ENCODE peak calls at places on chromosomes 12 and 14, in seven cellular contexts. J is GM12878, Y is K562, M is SK-N-SH, N is HCT116, S is HepG2, Z is H1. A is an unnamed sample.

GRCh38 chr12:45049912-45050318 is 984 bp downstream of the DBX2 start:
- DNase-seq in N (no peak), S (no peak), M (no peak), Z (no peak), J (no peak), Y (no peak), A (no peak)

GRCh38 chr12:123807670-123808069 is 45.6 kb downstream of the DNAH10 start:
- DNase-seq in M (peak), J (no peak), Y (no peak), S (no peak), N (no peak), Z (no peak), A (no peak)

GRCh38 chr12:97075583-97076268 is 168.7 kb downstream of the NEDD1 start:
- DNase-seq in Z (no peak), Y (no peak), N (no peak), S (no peak), M (no peak), J (no peak), A (peak)

GRCh38 chr12:12992418-12993175 is 7.5 kb downstream of the HEBP1 start:
- DNase-seq in J (no peak), S (peak), N (no peak), M (no peak), Z (no peak), Y (no peak), A (no peak)

GRCh38 chr12:109288571-109288970 is 20.5 kb downstream of the FOXN4 start:
- DNase-seq in J (no peak), S (no peak), Z (no peak), Y (no peak), N (peak), M (no peak), A (peak)

GRCh38 chr14:24407608-24408325 is 9.0 kb downstream of the NYNRIN start:
- DNase-seq in M (no peak), Y (no peak), Z (no peak), J (no peak), N (no peak), S (no peak), A (no peak)

GRCh38 chr14:103091041-103091882 is 3.3 kb upstream of the EXOC3L4 start:
- DNase-seq in Y (peak), Z (no peak), M (peak), S (no peak), N (no peak), J (no peak), A (peak)

GRCh38 chr12:80382254-80382653 is 61.8 kb upstream of the PTPRQ start:
- DNase-seq in Z (no peak), N (no peak), M (no peak), S (no peak), Y (no peak), J (no peak), A (no peak)

GRCh38 chr12:47838286-47838931 is 18.7 kb upstream of the HDAC7 start:
- DNase-seq in J (no peak), N (peak), Z (no peak), S (peak), M (peak), Y (peak), A (peak)

GRCh38 chr12:65339161-65339560 is 60.7 kb downstream of the MSRB3 start:
- DNase-seq in Y (no peak), S (no peak), N (no peak), Z (no peak), J (no peak), M (no peak), A (no peak)

GRCh38 chr12:108621161-108621560 is 12.5 kb downstream of the SELPLG start:
- DNase-seq in N (no peak), M (no peak), Z (no peak), Y (no peak), S (no peak), J (no peak), A (no peak)

GRCh38 chr12:51307655-51308593 is 16.1 kb downstream of the BIN2 start:
- DNase-seq in J (no peak), Z (no peak), M (no peak), Y (no peak), N (peak), S (no peak), A (no peak)

GRCh38 chr12:72271741-72272661 is at the start of gene TRHDE:
- DNase-seq in Y (no peak), N (no peak), J (no peak), S (no peak), Z (no peak), M (peak), A (no peak)

GRCh38 chr14:74619672-74620131 is 7.7 kb upstream of the LTBP2 start:
- DNase-seq in S (peak), Z (no peak), J (no peak), N (no peak), M (no peak), Y (peak), A (no peak)

GRCh38 chr12:47267571-47267970 is 187.8 kb upstream of the AMIGO2 start:
- DNase-seq in N (no peak), M (no peak), Z (no peak), S (no peak), Y (no peak), J (no peak), A (no peak)

GRCh38 chr14:28077005-28077404 is 689.6 kb upstream of the FOXG1 start:
- DNase-seq in N (no peak), S (no peak), M (no peak), J (no peak), Y (no peak), Z (no peak), A (no peak)

GRCh38 chr12:26125451-26126339 is 858 bp upstream of the BHLHE41 start:
- DNase-seq in S (peak), Y (peak), Z (no peak), J (no peak), M (peak), N (peak), A (peak)

GRCh38 chr12:75759842-75760260 is 248.4 kb upstream of the KRR1 start:
- DNase-seq in N (peak), J (no peak), M (no peak), S (no peak), Z (no peak), Y (no peak), A (no peak)

GRCh38 chr12:2161478-2161877 is 108.7 kb downstream of the CACNA1C start:
- DNase-seq in N (no peak), M (no peak), S (no peak), Z (no peak), Y (no peak), J (no peak), A (peak)

GRCh38 chr12:120229583-120230325 is 28.8 kb upstream of the RPLP0 start:
- DNase-seq in S (no peak), Y (no peak), N (no peak), M (peak), Z (no peak), J (no peak), A (peak)

GRCh38 chr12:61521258-61521657 is 738.9 kb upstream of the USP15 start:
- DNase-seq in S (no peak), Y (no peak), J (no peak), M (no peak), Z (no peak), N (no peak), A (no peak)

GRCh38 chr12:21637985-21638891 is 19.4 kb downstream of the LDHB start:
- DNase-seq in J (no peak), Y (no peak), Z (no peak), N (no peak), S (no peak), M (no peak), A (no peak)

GRCh38 chr14:68937790-68938514 is 41.1 kb downstream of the ACTN1 start:
- DNase-seq in M (peak), Y (no peak), S (no peak), J (no peak), Z (no peak), N (no peak), A (peak)

GRCh38 chr12:82708507-82708906 is 21.8 kb downstream of the TMTC2 start:
- DNase-seq in J (no peak), Y (no peak), N (no peak), S (no peak), Z (peak), M (peak), A (no peak)

GRCh38 chr14:66074546-66074945 is 411.6 kb upstream of the CCDC196 start:
- DNase-seq in Z (no peak), S (no peak), Y (no peak), M (no peak), J (no peak), N (no peak), A (no peak)

GRCh38 chr12:80707126-80707829 is at the start of gene MYF6:
- DNase-seq in M (no peak), Z (no peak), J (no peak), N (no peak), S (no peak), Y (no peak), A (no peak)

GRCh38 chr12:26691234-26691970 is 141.6 kb downstream of the ITPR2 start:
- DNase-seq in S (peak), N (peak), M (no peak), Z (peak), Y (peak), J (no peak), A (no peak)

GRCh38 chr12:46404225-46404631 is 31.7 kb upstream of the SLC38A2 start:
- DNase-seq in Z (no peak), S (no peak), M (no peak), N (no peak), J (no peak), Y (no peak), A (no peak)

GRCh38 chr12:115235880-115236279 is 551.9 kb upstream of the TBX3 start:
- DNase-seq in M (no peak), Y (no peak), S (no peak), Z (no peak), N (no peak), J (no peak), A (no peak)

GRCh38 chr14:61703342-61704129 is 8.2 kb downstream of the HIF1A start:
- DNase-seq in S (no peak), J (no peak), N (no peak), Y (no peak), M (no peak), Z (no peak), A (no peak)

GRCh38 chr14:64800000-64800399 is 79.7 kb downstream of the SPTB start:
- DNase-seq in N (peak), M (peak), Z (no peak), Y (no peak), S (peak), J (no peak), A (peak)

GRCh38 chr12:91003737-91004136 is 1.0 kb downstream of the EPYC start:
- DNase-seq in M (no peak), S (no peak), J (no peak), Y (no peak), N (no peak), Z (no peak), A (no peak)

GRCh38 chr14:75653563-75653962 is 7.1 kb downstream of the ERG28 start:
- DNase-seq in J (no peak), S (no peak), Z (no peak), M (no peak), N (no peak), Y (no peak), A (no peak)

GRCh38 chr12:126847005-126847629 is 1419.9 kb upstream of the TMEM132C start:
- DNase-seq in J (no peak), N (no peak), Y (no peak), M (no peak), Z (no peak), S (no peak), A (no peak)

GRCh38 chr12:9244894-9245293 is 36.7 kb upstream of the PZP start:
- DNase-seq in Y (no peak), S (peak), Z (no peak), J (peak), M (no peak), N (no peak), A (no peak)

GRCh38 chr14:58121530-58122186 is 30.4 kb downstream of the ARMH4 start:
- DNase-seq in N (no peak), Z (no peak), Y (no peak), J (no peak), M (no peak), S (no peak), A (no peak)

GRCh38 chr14:101772770-101773169 is 11.3 kb downstream of the PPP2R5C start:
- DNase-seq in N (no peak), Y (no peak), M (no peak), S (peak), Z (no peak), J (no peak), A (no peak)
- TF ChIP-seq JUND in N (no peak), Y (no peak), M (no peak), S (no peak), Z (no peak), J (no peak), A (no peak)

GRCh38 chr12:6959376-6960290 is 8.5 kb downstream of the PTPN6 start:
- DNase-seq in N (no peak), Y (no peak), M (no peak), S (no peak), J (no peak), Z (no peak), A (no peak)

GRCh38 chr12:6957151-6957701 is 6.1 kb downstream of the PTPN6 start:
- DNase-seq in N (no peak), S (no peak), J (no peak), Z (no peak), Y (no peak), M (peak), A (no peak)

GRCh38 chr12:6960291-6961277 is 9.4 kb downstream of the PTPN6 start:
- DNase-seq in Z (no peak), S (no peak), N (no peak), J (no peak), M (peak), Y (no peak), A (peak)

GRCh38 chr12:6957741-6958608 is 6.8 kb downstream of the PTPN6 start:
- DNase-seq in Z (no peak), S (no peak), Y (no peak), J (no peak), M (no peak), N (no peak), A (no peak)

GRCh38 chr12:6958609-6959375 is 7.6 kb downstream of the PTPN6 start:
- DNase-seq in Y (no peak), J (no peak), Z (no peak), M (peak), S (no peak), N (no peak), A (no peak)
- TF ChIP-seq JUND in Y (no peak), J (peak), Z (no peak), M (no peak), S (no peak), N (no peak), A (no peak)

GRCh38 chr12:57280234-57281062 is 29.5 kb upstream of the STAC3 start:
- DNase-seq in M (no peak), Z (no peak), Y (peak), S (peak), N (peak), J (peak), A (peak)

GRCh38 chr12:57278465-57279453 is 27.8 kb upstream of the STAC3 start:
- DNase-seq in Y (no peak), M (no peak), J (no peak), S (no peak), N (no peak), Z (no peak), A (no peak)

GRCh38 chr12:57272337-57273151 is 21.6 kb upstream of the STAC3 start:
- DNase-seq in J (no peak), S (no peak), Y (no peak), N (no peak), M (peak), Z (no peak), A (no peak)

GRCh38 chr12:57273516-57273915 is 22.5 kb upstream of the STAC3 start:
- DNase-seq in J (no peak), N (no peak), Y (no peak), M (no peak), S (no peak), Z (no peak), A (no peak)

GRCh38 chr12:57276935-57277563 is 26.1 kb upstream of the STAC3 start:
- DNase-seq in M (no peak), S (peak), J (no peak), Z (no peak), Y (peak), N (peak), A (no peak)
- TF ChIP-seq JUND in M (no peak), S (no peak), J (no peak), Z (no peak), Y (no peak), N (no peak), A (no peak)

DNA sequence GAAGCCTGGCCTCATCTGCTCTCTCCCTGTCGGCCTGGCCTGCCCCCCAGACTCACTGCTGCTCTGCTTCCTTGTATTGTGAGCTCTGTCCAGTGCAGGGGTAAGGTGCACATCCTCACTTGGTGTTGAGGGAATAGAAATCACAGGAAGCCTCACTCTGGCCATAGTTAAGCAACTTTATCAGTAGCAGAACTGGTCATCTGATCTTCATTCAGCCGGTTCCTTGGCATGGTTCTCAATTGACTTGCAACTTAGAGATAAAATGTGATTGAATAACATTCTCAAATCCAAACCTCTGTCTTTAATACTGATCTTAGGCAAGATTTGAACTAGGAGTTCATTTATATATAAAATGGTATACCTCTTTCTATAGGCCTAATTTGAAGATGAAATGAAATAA is 11.5 kb upstream of the CCDC175 start:
- DNase-seq in M (no peak), Z (no peak), J (no peak), S (no peak), N (no peak), Y (no peak), A (no peak)
- TF ChIP-seq JUND in M (no peak), Z (no peak), J (no peak), S (no peak), N (no peak), Y (no peak), A (no peak)

DNA sequence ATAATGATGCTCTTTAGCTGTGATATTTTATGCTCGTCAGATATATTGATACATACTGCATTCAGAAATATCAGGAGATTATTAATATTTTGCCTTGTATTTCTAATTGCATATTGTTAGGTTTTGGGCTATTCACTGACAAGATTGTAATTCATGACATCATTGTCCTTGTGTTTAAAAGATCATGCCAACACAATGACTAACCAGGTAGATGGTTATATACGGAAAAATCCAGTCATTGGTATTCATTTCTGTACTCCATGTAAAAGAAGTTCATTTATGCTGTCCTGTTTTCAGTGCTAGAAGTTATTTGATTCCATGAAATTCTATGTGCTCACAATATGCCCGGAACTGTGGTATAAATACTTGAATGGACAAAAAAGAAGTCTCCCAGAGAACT is 107.5 kb downstream of the KITLG start:
- DNase-seq in J (no peak), M (no peak), Z (no peak), N (peak), Y (no peak), S (no peak), A (no peak)
- TF ChIP-seq JUND in J (no peak), M (peak), Z (no peak), N (peak), Y (no peak), S (no peak), A (no peak)

DNA sequence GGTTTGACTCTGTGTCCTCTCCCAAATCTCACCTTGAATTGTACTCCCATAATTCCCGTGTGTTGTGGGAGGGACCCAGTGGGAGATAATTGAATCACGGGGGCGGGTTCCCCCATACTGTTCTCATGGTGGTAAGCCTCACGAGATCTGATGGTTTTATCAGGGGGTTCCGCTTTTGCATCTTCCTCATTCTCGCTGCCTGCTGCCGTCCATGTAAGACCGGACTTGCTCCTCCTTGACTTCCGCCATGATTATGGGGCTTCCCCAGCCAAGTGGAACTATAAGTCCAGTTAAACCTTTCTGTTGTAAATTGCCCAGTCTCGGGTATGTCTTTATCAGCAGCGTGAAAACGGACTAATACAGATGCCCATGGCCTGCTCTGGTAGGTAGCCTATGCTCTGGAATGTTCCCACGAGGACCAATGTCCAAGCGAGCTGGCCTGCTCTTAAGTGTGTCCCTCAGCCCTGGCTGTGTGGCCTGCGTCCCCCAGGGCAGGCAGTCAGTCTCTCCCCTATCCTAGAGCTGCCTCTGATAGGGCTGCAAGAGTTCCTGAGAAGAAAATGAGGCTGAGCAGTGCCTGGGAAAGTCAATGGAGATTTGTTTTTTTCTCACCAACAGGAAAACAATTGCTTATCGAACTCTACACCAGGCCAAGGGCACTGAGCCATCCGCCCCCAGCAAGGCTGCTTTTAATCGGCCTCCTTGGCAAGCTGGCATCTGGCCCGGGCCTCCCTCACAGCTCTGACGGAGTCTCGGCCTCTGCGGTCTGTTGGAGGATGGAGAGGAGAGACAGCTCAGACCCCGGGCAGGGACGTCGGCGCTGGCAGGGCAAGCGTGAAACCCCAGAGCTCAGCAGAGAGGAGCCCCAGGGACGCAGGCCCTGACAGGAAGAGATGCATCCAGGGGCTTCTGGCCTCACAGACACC is 17.8 kb downstream of the CAMKK2 start:
- DNase-seq in J (no peak), M (peak), Z (no peak), Y (peak), N (no peak), S (no peak), A (no peak)
- TF ChIP-seq JUND in J (no peak), M (no peak), Z (no peak), Y (no peak), N (no peak), S (no peak), A (no peak)

GRCh38 chr12:57850924-57851323 is 4.4 kb upstream of the CTDSP2 start:
- DNase-seq in Z (no peak), S (no peak), M (peak), N (no peak), J (no peak), Y (no peak), A (no peak)
- TF ChIP-seq JUND in Z (no peak), S (no peak), M (no peak), N (no peak), J (no peak), Y (no peak), A (no peak)

DNA sequence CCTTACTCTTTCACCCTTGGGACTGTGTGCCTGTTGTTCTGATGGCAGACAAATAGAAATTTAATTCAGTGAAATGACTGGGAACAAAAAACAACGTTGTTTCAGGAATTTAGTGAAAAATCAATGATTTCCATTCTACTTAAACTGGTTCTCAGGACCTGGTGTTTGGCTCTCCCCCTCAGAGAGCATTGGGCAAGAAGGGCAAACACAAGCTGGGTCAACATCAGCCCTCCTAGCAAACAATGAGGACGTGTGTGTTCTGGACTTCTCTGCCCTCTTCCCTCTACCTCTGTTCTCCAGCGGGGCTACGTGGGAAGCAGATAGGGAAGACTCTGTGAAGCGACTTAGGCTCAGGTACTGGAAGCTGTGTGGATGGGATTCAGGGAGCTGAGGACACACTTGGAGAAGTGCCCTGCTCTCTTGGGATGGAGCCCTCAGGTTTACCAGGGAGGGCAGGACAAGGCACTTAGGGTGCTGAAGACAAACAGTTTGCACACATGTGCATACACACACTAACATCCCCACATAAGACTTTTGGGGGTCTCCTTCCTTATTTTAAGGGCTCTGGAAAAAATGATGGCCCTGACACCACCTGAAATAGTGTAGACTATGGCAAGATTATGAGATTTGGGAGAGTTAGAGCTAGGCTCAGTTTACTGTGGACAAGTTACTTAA is 7.6 kb upstream of the SERPINA1 start:
- DNase-seq in Z (no peak), S (peak), J (no peak), Y (no peak), N (no peak), M (no peak), A (peak)
- TF ChIP-seq JUND in Z (no peak), S (peak), J (no peak), Y (no peak), N (no peak), M (no peak), A (no peak)